ENCODE peak calls at places on chromosomes 16 and 17, in five cellular contexts. E is prostate gland, X is Panc1, M is H1, K is SK-N-SH. W is an unnamed sample.

GRCh38 chr17:45983614-45984310 is 15.3 kb upstream of the STH start:
- DNase-seq in E (no peak), X (no peak), M (no peak), K (no peak), W (no peak)

GRCh38 chr17:16991349-16992009 is 19.6 kb upstream of the TNFRSF13B start:
- DNase-seq in E (peak; percentile 79), X (no peak), M (peak; percentile 50), K (peak; percentile 91), W (peak; percentile 87)

GRCh38 chr16:30005341-30006094 is 5.3 kb downstream of the DOC2A start:
- DNase-seq in E (no peak), X (no peak), M (no peak), K (peak; percentile 91), W (no peak)

GRCh38 chr16:83675136-83675535 is 132.6 kb upstream of the HSBP1 start:
- DNase-seq in E (no peak), X (no peak), M (no peak), K (no peak), W (peak; percentile 67)

GRCh38 chr16:75282811-75283281 is 31.4 kb upstream of the BCAR1 start:
- DNase-seq in E (no peak), X (no peak), M (no peak), K (peak; percentile 63), W (no peak)

GRCh38 chr16:87161822-87162676 is 155.1 kb downstream of the C16orf95 start:
- DNase-seq in E (no peak), X (no peak), M (no peak), K (no peak), W (no peak)

GRCh38 chr17:60173304-60173807 is 23.6 kb downstream of the CA4 start:
- DNase-seq in E (no peak), X (no peak), M (no peak), K (no peak), W (no peak)

GRCh38 chr17:12406623-12407228 is 259.0 kb upstream of the MYOCD start:
- DNase-seq in E (no peak), X (no peak), M (no peak), K (no peak), W (no peak)

GRCh38 chr16:23306199-23307100 is 4.3 kb downstream of the SCNN1B start:
- DNase-seq in E (no peak), X (no peak), M (no peak), K (no peak), W (no peak)

GRCh38 chr16:88779406-88780099 is 5.5 kb downstream of the PIEZO1 start:
- DNase-seq in E (no peak), X (no peak), M (no peak), K (no peak), W (no peak)

GRCh38 chr17:14019186-14019956 is 49.9 kb upstream of the COX10 start:
- DNase-seq in E (peak; percentile 41), X (no peak), M (no peak), K (no peak), W (no peak)

GRCh38 chr17:77329741-77330531 is 189.2 kb downstream of the SEC14L1 start:
- DNase-seq in E (no peak), X (no peak), M (no peak), K (no peak), W (peak; percentile 68)

GRCh38 chr16:76634847-76635697 is 357.9 kb downstream of the CNTNAP4 start:
- DNase-seq in E (no peak), X (no peak), M (no peak), K (no peak), W (no peak)

GRCh38 chr16:48524348-48525200 is 85.4 kb downstream of the N4BP1 start:
- DNase-seq in E (no peak), X (no peak), M (no peak), K (no peak), W (no peak)

GRCh38 chr17:61551255-61551742 is 39.7 kb downstream of the NACA2 start:
- DNase-seq in E (no peak), X (no peak), M (no peak), K (peak; percentile 75), W (no peak)

GRCh38 chr16:73713817-73714495 is 582.7 kb upstream of the PSMD7 start:
- DNase-seq in E (no peak), X (no peak), M (no peak), K (peak; percentile 37), W (no peak)

GRCh38 chr16:81035975-81036750 is 521 bp downstream of the ATMIN start:
- DNase-seq in E (peak; percentile 7), X (no peak), M (no peak), K (peak; percentile 80), W (no peak)

GRCh38 chr17:704111-704864 is 10.4 kb downstream of the VPS53 start:
- DNase-seq in E (no peak), X (no peak), M (no peak), K (no peak), W (no peak)

GRCh38 chr17:60968266-60968665 is 290.6 kb downstream of the BCAS3 start:
- DNase-seq in E (no peak), X (no peak), M (no peak), K (no peak), W (no peak)

GRCh38 chr17:42855048-42855596 is 4.1 kb downstream of the AOC3 start:
- DNase-seq in E (no peak), X (no peak), M (no peak), K (no peak), W (no peak)

GRCh38 chr17:76789235-76789788 is 51.4 kb downstream of the MFSD11 start:
- DNase-seq in E (no peak), X (no peak), M (no peak), K (peak; percentile 48), W (no peak)

GRCh38 chr17:7818746-7819645 is 15.0 kb upstream of the KDM6B start:
- DNase-seq in E (no peak), X (no peak), M (no peak), K (no peak), W (no peak)

GRCh38 chr16:87956771-87957279 is 5.6 kb downstream of the BANP start:
- DNase-seq in E (no peak), X (no peak), M (no peak), K (no peak), W (no peak)

GRCh38 chr17:75325827-75326586 is 36.8 kb upstream of the SLC25A19 start:
- DNase-seq in E (no peak), X (no peak), M (no peak), K (no peak), W (no peak)

GRCh38 chr17:65172511-65173136 is 35.5 kb downstream of the RGS9 start:
- DNase-seq in E (no peak), X (no peak), M (no peak), K (no peak), W (no peak)

GRCh38 chr17:17508019-17508535 is 11.9 kb upstream of the RASD1 start:
- DNase-seq in E (no peak), X (no peak), M (no peak), K (no peak), W (no peak)

GRCh38 chr16:88534731-88535141 is 35.5 kb upstream of the ZC3H18 start:
- DNase-seq in E (no peak), X (no peak), M (no peak), K (no peak), W (no peak)

GRCh38 chr17:51015145-51015558 is 105.5 kb downstream of the SPAG9 start:
- DNase-seq in E (no peak), X (no peak), M (no peak), K (no peak), W (no peak)

GRCh38 chr16:73915939-73916451 is 380.6 kb upstream of the PSMD7 start:
- DNase-seq in E (no peak), X (no peak), M (no peak), K (no peak), W (no peak)

GRCh38 chr17:21039839-21040575 is 2.8 kb downstream of the USP22 start:
- DNase-seq in E (no peak), X (no peak), M (no peak), K (peak; percentile 48), W (no peak)

GRCh38 chr16:64742560-64742959 is 379.3 kb downstream of the CDH11 start:
- DNase-seq in E (no peak), X (no peak), M (no peak), K (no peak), W (no peak)

GRCh38 chr17:8057691-8058114 is 18.8 kb downstream of the ALOX15B start:
- DNase-seq in E (peak; percentile 72), X (peak; percentile 75), M (no peak), K (peak; percentile 80), W (peak; percentile 60)

GRCh38 chr16:88373927-88374492 is 8.7 kb upstream of the ZNF469 start:
- DNase-seq in E (no peak), X (no peak), M (no peak), K (no peak), W (no peak)

GRCh38 chr16:85137323-85138072 is 25.2 kb upstream of the CIBAR2 start:
- DNase-seq in E (peak; percentile 81), X (no peak), M (no peak), K (peak; percentile 96), W (peak; percentile 96)

GRCh38 chr16:29996773-29997250 is 771 bp downstream of the INO80E start:
- DNase-seq in E (no peak), X (no peak), M (no peak), K (no peak), W (no peak)

GRCh38 chr16:23369416-23369815 is 67.3 kb downstream of the SCNN1B start:
- DNase-seq in E (no peak), X (no peak), M (no peak), K (no peak), W (no peak)

GRCh38 chr17:49497147-49498036 is 2.3 kb downstream of the NGFR start:
- DNase-seq in E (peak; percentile 60), X (no peak), M (no peak), K (peak; percentile 84), W (no peak)
- TF ChIP-seq POLR2AphosphoS5 in E (no peak), X (no peak), M (no peak), K (no peak), W (no peak)

GRCh38 chr17:58516644-58517377 is 2.4 kb upstream of the MTMR4 start:
- DNase-seq in E (no peak), X (no peak), M (no peak), K (no peak), W (no peak)
- TF ChIP-seq POLR2AphosphoS5 in E (no peak), X (no peak), M (no peak), K (no peak), W (no peak)

GRCh38 chr16:25707982-25708583 is 16.3 kb downstream of the HS3ST4 start:
- DNase-seq in E (no peak), X (no peak), M (no peak), K (peak; percentile 33), W (no peak)
- TF ChIP-seq POLR2AphosphoS5 in E (no peak), X (no peak), M (no peak), K (no peak), W (no peak)

DNA sequence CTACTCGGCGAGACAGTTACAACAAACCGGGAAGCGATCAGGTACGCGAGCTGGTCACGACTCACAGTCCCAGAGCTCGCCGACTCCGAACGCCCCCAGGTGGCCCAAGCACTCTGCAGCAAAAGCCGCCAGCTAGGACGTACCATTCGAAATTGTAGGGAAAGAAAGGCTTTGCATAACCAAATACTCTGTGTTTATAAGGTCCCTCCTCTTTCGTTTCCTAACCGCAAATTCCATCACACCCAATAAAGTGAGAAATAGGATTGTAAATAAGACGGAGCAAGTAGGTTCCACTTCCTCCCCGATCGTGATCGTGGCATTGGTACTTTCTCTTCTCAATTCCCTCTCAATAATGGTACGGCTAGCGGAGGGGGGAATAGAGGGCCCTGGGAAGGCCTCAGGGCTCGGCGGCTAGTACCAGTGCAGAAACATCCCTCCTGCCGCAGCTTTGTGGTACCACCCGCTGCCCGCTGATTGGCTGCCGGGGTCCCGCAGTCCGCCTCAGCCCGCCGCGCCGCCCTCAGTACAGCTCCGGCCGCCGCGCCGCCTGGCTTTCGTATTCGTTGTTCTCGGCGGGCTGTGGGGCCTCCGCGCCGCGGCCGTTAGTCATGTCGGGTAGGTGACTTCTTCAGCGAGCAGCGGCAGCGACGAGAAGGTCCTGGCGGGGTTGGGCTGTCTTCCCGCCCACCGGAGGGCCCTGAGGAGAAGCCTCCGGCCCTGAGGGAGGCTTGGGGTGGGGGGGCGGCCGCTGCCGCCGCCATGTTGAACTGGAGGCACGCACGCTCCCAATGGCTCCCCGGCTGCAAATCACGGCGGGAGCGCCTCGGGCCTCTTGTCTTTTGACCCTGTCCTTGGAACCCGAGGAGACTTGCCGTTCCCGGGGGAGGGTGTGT is at the start of gene TAF15:
- DNase-seq in E (peak; percentile 97), X (peak; percentile 92), M (peak; percentile 89), K (peak; percentile 95), W (peak; percentile 96)
- TF ChIP-seq POLR2AphosphoS5 in E (peak; percentile 96), X (peak; percentile 97), M (peak; percentile 94), K (peak; percentile 99), W (peak; percentile 96)